ENCODE peak calls at places on chromosomes 1 and 21, in seven cellular contexts. T, A, D, Y, W, I and L are unnamed samples.

GRCh38 chr1:11886986-11887665 is 28.4 kb upstream of the NPPB start:
- DNase-seq in T (no peak), A (no peak), D (peak; percentile 30), Y (no peak), W (peak; percentile 73), I (peak; percentile 57), L (no peak)

GRCh38 chr1:221604948-221605347 is 136.9 kb downstream of the DUSP10 start:
- DNase-seq in T (no peak), A (peak; percentile 10), D (no peak), Y (no peak), W (no peak), I (no peak), L (no peak)

GRCh38 chr1:39925727-39926342 is 24.1 kb upstream of the MYCL start:
- DNase-seq in T (no peak), A (peak; percentile 80), D (peak; percentile 34), Y (peak; percentile 39), W (no peak), I (peak; percentile 63), L (no peak)

GRCh38 chr1:13901041-13901440 is 201.1 kb downstream of the PRDM2 start:
- DNase-seq in T (no peak), A (peak; percentile 62), D (no peak), Y (peak; percentile 3), W (no peak), I (no peak), L (no peak)

GRCh38 chr1:206030714-206031113 is 7.0 kb upstream of the CTSE start:
- DNase-seq in T (peak; percentile 57), A (peak; percentile 66), D (peak; percentile 76), Y (peak; percentile 62), W (peak; percentile 42), I (peak; percentile 71), L (no peak)

GRCh38 chr1:44611866-44612265 is 62.4 kb downstream of the TMEM53 start:
- DNase-seq in T (no peak), A (no peak), D (no peak), Y (no peak), W (no peak), I (no peak), L (no peak)

GRCh38 chr1:119594386-119594785 is 53.7 kb downstream of the ZNF697 start:
- DNase-seq in T (no peak), A (no peak), D (peak; percentile 69), Y (peak; percentile 75), W (no peak), I (no peak), L (no peak)

GRCh38 chr1:43997295-43997694 is 5.9 kb downstream of the CCDC24 start:
- DNase-seq in T (no peak), A (no peak), D (no peak), Y (no peak), W (no peak), I (no peak), L (no peak)

GRCh38 chr1:197435224-197435623 is 167.2 kb downstream of the CRB1 start:
- DNase-seq in T (peak; percentile 33), A (no peak), D (peak; percentile 44), Y (no peak), W (no peak), I (no peak), L (no peak)

GRCh38 chr1:204341380-204341779 is 18.3 kb downstream of the PLEKHA6 start:
- DNase-seq in T (no peak), A (peak; percentile 46), D (no peak), Y (peak; percentile 27), W (no peak), I (no peak), L (no peak)

GRCh38 chr1:44733365-44733764 is 2.4 kb upstream of the RNU5D-1 start:
- DNase-seq in T (peak; percentile 37), A (peak; percentile 97), D (peak; percentile 64), Y (peak; percentile 91), W (peak; percentile 28), I (no peak), L (no peak)

GRCh38 chr21:35428489-35428888 is 379.4 kb upstream of the RUNX1 start:
- DNase-seq in T (peak; percentile 39), A (peak; percentile 61), D (peak; percentile 62), Y (peak; percentile 63), W (peak; percentile 58), I (peak; percentile 70), L (no peak)

GRCh38 chr1:23101891-23102688 is 66.6 kb downstream of the LUZP1 start:
- DNase-seq in T (no peak), A (peak; percentile 59), D (peak; percentile 33), Y (peak; percentile 28), W (no peak), I (no peak), L (no peak)

GRCh38 chr21:33244781-33245105 is 15.0 kb downstream of the IFNAR2 start:
- DNase-seq in T (no peak), A (no peak), D (no peak), Y (no peak), W (no peak), I (no peak), L (no peak)
- H3K4me3 ChIP-seq in T (no peak overlapping the region), A (no peak overlapping the region), D (no peak overlapping the region), Y (no peak overlapping the region), W (no peak overlapping the region), I (no peak overlapping the region), L (no peak overlapping the region)

GRCh38 chr1:998051-998821 is 1.7 kb downstream of the HES4 start:
- DNase-seq in T (no peak), A (no peak), D (no peak), Y (no peak), W (peak; percentile 16), I (no peak), L (no peak)
- H3K4me3 ChIP-seq in T (peak overlapping the region; percentile 57), A (no peak overlapping the region), D (peak overlapping the region; percentile 26), Y (peak overlapping the region; percentile 24), W (peak overlapping the region; percentile 80), I (peak overlapping the region; percentile 62), L (peak overlapping the region; percentile 85)

DNA sequence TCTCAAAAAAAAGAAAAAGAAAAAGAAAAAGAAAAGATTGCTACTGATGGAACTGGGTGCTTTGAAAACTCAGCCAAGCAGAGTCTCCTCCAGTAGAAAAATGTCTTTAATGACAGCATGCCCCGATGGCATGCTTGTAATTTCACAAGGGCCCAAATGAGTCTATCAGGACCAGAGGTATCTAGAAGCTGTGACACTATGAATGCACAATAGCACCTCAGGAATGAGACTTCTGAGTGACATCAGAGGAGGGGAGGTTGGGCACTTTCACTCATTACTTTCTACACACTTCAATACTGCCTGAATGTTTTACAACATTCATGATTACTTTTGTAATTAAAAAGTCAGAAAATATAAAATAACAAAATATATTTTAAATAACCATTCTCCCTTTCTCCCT is 15.1 kb upstream of the CD58 start:
- DNase-seq in T (no peak), A (no peak), D (no peak), Y (no peak), W (no peak), I (no peak), L (no peak)
- H3K4me3 ChIP-seq in T (no peak overlapping the region), A (no peak overlapping the region), D (no peak overlapping the region), Y (no peak overlapping the region), W (no peak overlapping the region), I (no peak overlapping the region), L (no peak overlapping the region)

DNA sequence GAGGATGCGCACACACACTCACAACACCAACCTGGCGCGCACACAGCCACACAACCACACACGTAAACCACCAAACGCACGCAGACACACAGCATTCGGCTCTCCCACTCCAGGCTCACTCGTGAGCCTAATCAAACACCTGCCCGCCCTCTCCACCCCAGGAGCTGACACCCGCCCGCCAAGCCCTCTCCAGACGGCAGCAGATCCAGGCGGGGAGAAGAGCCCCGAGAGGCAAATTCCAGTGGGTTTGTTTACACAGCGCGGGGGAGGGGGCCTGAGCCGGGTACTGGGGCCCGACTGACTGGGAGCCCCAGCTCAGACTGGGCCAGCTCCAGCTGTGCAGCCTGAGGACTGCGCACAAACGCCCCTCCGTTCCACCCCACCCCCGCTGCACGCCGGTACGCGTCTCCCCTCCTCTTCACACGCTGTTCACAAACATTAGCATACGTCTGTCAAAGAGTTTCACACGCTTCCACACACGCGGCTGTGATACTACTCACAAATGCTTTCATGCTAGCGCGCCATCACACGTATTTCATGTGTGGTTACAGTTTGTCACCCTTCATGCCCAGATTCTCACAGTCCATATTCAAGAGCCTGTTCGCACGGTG is 1.1 kb upstream of the EFNA1 start:
- DNase-seq in T (peak; percentile 38), A (no peak), D (peak; percentile 26), Y (peak; percentile 14), W (peak; percentile 23), I (no peak), L (no peak)
- H3K4me3 ChIP-seq in T (peak overlapping the region; percentile 44), A (peak overlapping the region; percentile 2), D (peak overlapping the region; percentile 23), Y (peak overlapping the region; percentile 17), W (peak overlapping the region; percentile 85), I (no peak overlapping the region), L (peak overlapping the region; percentile 9)

DNA sequence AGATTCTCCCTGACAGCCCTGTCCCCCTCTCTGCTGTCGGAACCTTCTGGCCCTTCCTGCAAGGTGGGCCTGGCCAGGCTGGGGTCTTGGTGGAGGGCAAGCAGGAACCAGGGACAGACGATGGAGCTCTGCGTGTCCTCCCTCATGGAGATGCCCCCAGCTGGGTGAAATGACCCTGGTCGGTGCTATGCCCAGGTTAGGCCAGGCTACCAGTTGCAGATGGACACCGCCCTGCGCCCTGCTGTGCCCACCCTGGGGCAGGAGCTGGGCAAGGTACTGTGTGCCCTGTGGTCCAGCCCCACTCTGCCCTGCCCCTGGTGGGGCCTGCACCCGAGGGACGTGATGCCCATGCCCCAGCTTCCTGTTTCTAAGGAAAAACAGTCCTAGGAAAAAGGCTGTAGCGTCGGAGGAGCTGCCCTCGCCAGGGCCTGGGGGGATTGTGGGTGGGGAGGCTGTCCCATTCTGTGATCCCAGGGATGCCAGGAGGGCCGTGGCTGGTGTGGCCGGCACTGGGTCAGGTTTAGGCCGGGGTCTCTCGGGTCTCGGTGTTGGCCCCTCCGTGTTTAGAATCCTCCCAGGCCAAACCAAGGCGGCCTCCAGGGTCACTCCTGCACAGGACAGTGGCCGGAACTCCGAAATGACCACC is 77.6 kb downstream of the MORN1 start:
- DNase-seq in T (no peak), A (no peak), D (no peak), Y (no peak), W (no peak), I (no peak), L (no peak)
- H3K4me3 ChIP-seq in T (peak overlapping the region; percentile 38), A (no peak overlapping the region), D (peak overlapping the region; percentile 21), Y (peak overlapping the region; percentile 53), W (peak overlapping the region; percentile 76), I (no peak overlapping the region), L (peak overlapping the region; percentile 47)

GRCh38 chr1:220497220-220497756 is 30.6 kb upstream of the MARK1 start:
- DNase-seq in T (no peak), A (no peak), D (no peak), Y (no peak), W (no peak), I (no peak), L (no peak)

GRCh38 chr1:220487297-220487820 is 40.6 kb upstream of the MARK1 start:
- DNase-seq in T (peak; percentile 54), A (peak; percentile 68), D (peak; percentile 44), Y (peak; percentile 6), W (no peak), I (no peak), L (peak; percentile 26)

GRCh38 chr1:220491891-220492290 is 36.0 kb upstream of the MARK1 start:
- DNase-seq in T (no peak), A (no peak), D (no peak), Y (no peak), W (no peak), I (no peak), L (no peak)

GRCh38 chr1:220498188-220498587 is 29.7 kb upstream of the MARK1 start:
- DNase-seq in T (no peak), A (peak; percentile 74), D (no peak), Y (peak; percentile 11), W (no peak), I (no peak), L (no peak)

DNA sequence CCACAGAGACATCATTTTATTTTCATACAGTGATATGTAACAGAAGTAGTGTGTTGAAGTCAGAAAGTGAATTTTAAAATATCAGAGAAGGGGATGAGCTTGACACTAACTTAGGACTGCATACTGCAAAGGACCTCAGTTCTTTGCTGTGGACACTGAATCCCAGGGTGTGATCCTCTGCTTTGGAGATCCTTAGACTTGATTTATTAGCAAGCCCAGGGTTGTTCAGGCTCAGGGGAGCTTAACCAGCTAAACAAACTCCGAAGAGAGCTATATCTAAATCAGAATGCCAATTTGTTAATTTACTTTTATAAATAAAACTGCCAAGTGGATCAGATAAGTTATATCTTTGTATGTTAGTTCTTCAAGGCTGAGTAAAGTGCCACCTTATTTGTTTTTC is 35.3 kb upstream of the MARK1 start:
- DNase-seq in T (no peak), A (no peak), D (no peak), Y (no peak), W (no peak), I (no peak), L (no peak)
- H3K4me3 ChIP-seq in T (no peak overlapping the region), A (no peak overlapping the region), D (no peak overlapping the region), Y (no peak overlapping the region), W (no peak overlapping the region), I (no peak overlapping the region), L (no peak overlapping the region)